ENCODE peak calls at places on chromosomes 2 and 18, in nine cellular contexts. W is CD8-positive, alpha-beta T cell; K is CD8-positive, alpha-beta memory T cell; D is ascending aorta; G is CD4-positive, alpha-beta memory T cell; T is psoas muscle; E is MM.1S; O is GM12878; I is fibroblast of lung. N is an unnamed sample. For H3K27me3, the result is how much of the 10 kb centered on the place peaks cover.

GRCh38 chr2:204344119-204344518 is 201.2 kb upstream of the PARD3B start:
- DNase-seq in G (no peak), K (no peak), D (no peak), T (no peak), O (no peak), I (no peak), W (no peak), E (no peak), N (no peak)

GRCh38 chr2:235690082-235690808 is 196.4 kb downstream of the AGAP1 start:
- DNase-seq in K (no peak), I (no peak), G (no peak), T (no peak), E (no peak), W (no peak), D (no peak), O (no peak), N (no peak)

GRCh38 chr2:112001942-112002341 is 53.1 kb upstream of the TMEM87B start:
- DNase-seq in I (peak), T (no peak), O (no peak), G (no peak), E (no peak), W (no peak), D (no peak), K (no peak), N (no peak)

GRCh38 chr2:98895901-98896300 is 40.1 kb downstream of the CRACDL start:
- DNase-seq in O (no peak), I (no peak), W (no peak), D (peak), T (no peak), G (no peak), E (no peak), K (no peak), N (no peak)

GRCh38 chr2:207255565-207255964 is 89.8 kb upstream of the KLF7 start:
- DNase-seq in E (no peak), I (peak), W (no peak), G (no peak), D (peak), T (no peak), K (no peak), O (no peak), N (no peak)

GRCh38 chr2:98504386-98505109 is 59.9 kb downstream of the INPP4A start:
- DNase-seq in W (no peak), D (peak), O (no peak), I (peak), T (no peak), G (no peak), K (no peak), E (peak), N (no peak)

GRCh38 chr2:200615247-200615646 is 29.4 kb downstream of the AOX1 start:
- DNase-seq in K (no peak), O (no peak), T (no peak), W (no peak), I (peak), G (no peak), D (no peak), E (no peak), N (no peak)

GRCh38 chr2:12765203-12765602 is 48.5 kb downstream of the TRIB2 start:
- DNase-seq in K (no peak), W (no peak), I (peak), T (no peak), E (no peak), D (no peak), O (no peak), G (no peak), N (no peak)

GRCh38 chr2:109188924-109189323 is 59.9 kb downstream of the SH3RF3 start:
- DNase-seq in T (no peak), E (no peak), W (no peak), I (no peak), K (no peak), D (no peak), O (no peak), G (no peak), N (no peak)

GRCh38 chr2:207768168-207768890 is 1.4 kb downstream of the FZD5 start:
- DNase-seq in G (peak), K (peak), D (peak), T (peak), O (no peak), W (peak), E (no peak), I (peak), N (peak)

GRCh38 chr2:105387225-105387624 is 11.6 kb downstream of the FHL2 start:
- DNase-seq in I (peak), E (no peak), W (no peak), K (no peak), T (no peak), G (no peak), D (no peak), O (no peak), N (no peak)

GRCh38 chr18:33673689-33674088 is 95.7 kb downstream of the ASXL3 start:
- DNase-seq in G (no peak), O (no peak), T (no peak), W (no peak), E (no peak), K (no peak), I (no peak), D (no peak), N (no peak)

GRCh38 chr18:37684590-37684989 is 119.0 kb upstream of the CELF4 start:
- DNase-seq in T (no peak), W (no peak), G (no peak), O (no peak), I (no peak), D (no peak), E (no peak), K (no peak), N (no peak)

GRCh38 chr2:38498039-38498438 is 104.7 kb downstream of the HNRNPLL start:
- DNase-seq in G (no peak), D (no peak), O (no peak), T (no peak), W (no peak), K (no peak), I (no peak), E (no peak), N (peak)

GRCh38 chr2:106120432-106120831 is 73.7 kb downstream of the UXS1 start:
- DNase-seq in W (no peak), D (no peak), K (no peak), O (no peak), T (no peak), I (no peak), E (no peak), G (no peak), N (no peak)

GRCh38 chr2:66582975-66583842 is 148.3 kb downstream of the MEIS1 start:
- DNase-seq in I (no peak), E (no peak), G (no peak), K (no peak), D (no peak), O (no peak), W (no peak), T (peak), N (no peak)

GRCh38 chr2:71528749-71529148 is 75.4 kb downstream of the DYSF start:
- DNase-seq in D (peak), I (no peak), E (no peak), O (no peak), W (no peak), G (no peak), K (no peak), T (no peak), N (no peak)

GRCh38 chr2:228039752-228040534 is 141.5 kb downstream of the SPHKAP start:
- DNase-seq in T (no peak), O (no peak), G (no peak), K (no peak), E (peak), W (no peak), D (no peak), I (no peak), N (no peak)

GRCh38 chr2:1010373-1011017 is 59.8 kb downstream of the SNTG2 start:
- DNase-seq in K (no peak), G (no peak), T (no peak), O (no peak), E (no peak), W (no peak), I (no peak), D (no peak), N (no peak)

GRCh38 chr2:39696838-39697237 is 31.1 kb downstream of the TMEM178A start:
- DNase-seq in G (no peak), I (peak), D (no peak), T (no peak), E (no peak), O (no peak), K (no peak), W (no peak), N (no peak)

DNA sequence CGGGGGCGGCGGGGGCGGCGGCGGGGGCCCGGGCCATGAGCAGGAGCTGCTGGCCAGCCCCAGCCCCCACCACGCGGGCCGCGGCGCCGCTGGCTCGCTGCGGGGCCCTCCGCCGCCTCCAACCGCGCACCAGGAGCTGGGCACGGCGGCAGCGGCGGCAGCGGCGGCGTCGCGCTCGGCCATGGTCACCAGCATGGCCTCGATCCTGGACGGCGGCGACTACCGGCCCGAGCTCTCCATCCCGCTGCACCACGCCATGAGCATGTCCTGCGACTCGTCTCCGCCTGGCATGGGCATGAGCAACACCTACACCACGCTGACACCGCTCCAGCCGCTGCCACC is 648 bp downstream of the ONECUT2 start:
- DNase-seq in T (no peak), O (no peak), D (no peak), G (no peak), I (no peak), W (no peak), K (no peak), E (no peak), N (peak)
- H3K27me3 ChIP-seq in T (half or more), O (under half), D (under half), G (half or more), I (half or more), W (under half), K (half or more), E (under half), N (under half)

GRCh38 chr18:12038661-12039417 is 54.8 kb upstream of the ANKRD62 start:
- DNase-seq in W (peak), D (peak), E (peak), G (peak), I (peak), K (peak), T (peak), O (no peak), N (peak)
- H3K27me3 ChIP-seq in W (under half), D (under half), E (under half), G (under half), I (under half), K (under half), T (under half), O (under half), N (under half)

DNA sequence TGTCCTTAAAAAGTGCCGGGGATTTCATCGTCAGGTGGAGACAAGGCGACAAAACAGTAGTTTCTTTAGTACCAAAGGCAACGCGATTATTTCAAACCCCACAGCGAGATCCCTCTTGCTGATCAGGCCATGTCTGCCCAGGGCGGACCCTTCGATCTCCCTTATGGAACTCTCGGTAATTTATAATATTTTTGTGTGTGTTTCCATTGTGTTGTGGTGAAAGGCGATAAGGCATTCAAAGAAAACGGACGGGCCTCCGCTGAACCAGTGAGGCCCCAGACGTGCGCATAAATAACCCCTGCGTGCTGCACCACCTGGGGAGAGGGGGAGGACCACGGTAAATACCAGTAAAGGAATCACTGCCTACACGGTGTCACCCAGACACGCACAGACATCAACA is 1.4 kb upstream of the GAD1 start:
- DNase-seq in T (no peak), G (no peak), D (no peak), O (no peak), E (no peak), W (no peak), I (no peak), K (no peak), N (no peak)
- H3K27me3 ChIP-seq in T (half or more), G (half or more), D (under half), O (under half), E (half or more), W (half or more), I (half or more), K (half or more), N (under half)

DNA sequence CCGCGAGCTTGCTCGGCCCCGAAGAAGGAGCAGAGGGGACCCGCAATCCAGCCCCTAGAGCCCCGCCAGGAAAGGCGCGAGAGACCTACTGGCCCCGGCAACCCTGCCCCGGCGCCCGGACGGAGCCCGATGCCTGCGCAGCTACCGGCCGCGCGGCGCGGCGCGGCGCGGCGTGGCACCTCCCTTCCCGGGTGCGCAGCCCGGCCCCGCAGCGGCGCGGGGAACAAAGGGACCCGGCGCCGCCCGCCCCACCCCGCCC is 327 bp downstream of the CDH2 start:
- DNase-seq in T (no peak), O (no peak), K (no peak), I (no peak), D (no peak), W (no peak), E (peak), G (no peak), N (no peak)
- H3K27me3 ChIP-seq in T (half or more), O (under half), K (under half), I (under half), D (under half), W (under half), E (under half), G (under half), N (under half)

DNA sequence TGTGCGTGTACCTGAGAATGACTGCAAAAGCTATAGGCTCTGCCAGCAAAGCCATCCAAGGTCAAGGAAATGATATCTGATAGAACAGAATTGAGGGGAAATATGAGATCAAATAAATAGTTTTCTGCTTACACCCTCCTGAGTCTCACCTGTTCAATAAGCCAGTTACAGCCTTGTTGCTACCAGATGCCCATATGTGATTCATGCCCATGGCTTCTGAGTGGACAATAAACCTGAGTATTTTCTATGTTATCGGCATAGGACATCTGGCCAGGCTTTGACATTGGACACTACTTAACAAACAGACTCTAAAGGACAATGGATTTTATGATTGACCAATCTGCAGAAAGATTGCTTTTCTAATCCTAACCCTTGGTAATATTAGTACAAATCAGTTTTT is 297.9 kb downstream of the LRATD1 start:
- DNase-seq in I (no peak), T (no peak), K (no peak), G (no peak), D (no peak), O (no peak), W (no peak), E (no peak), N (no peak)
- H3K27me3 ChIP-seq in I (under half), T (under half), K (under half), G (under half), D (under half), O (under half), W (under half), E (under half), N (under half)

DNA sequence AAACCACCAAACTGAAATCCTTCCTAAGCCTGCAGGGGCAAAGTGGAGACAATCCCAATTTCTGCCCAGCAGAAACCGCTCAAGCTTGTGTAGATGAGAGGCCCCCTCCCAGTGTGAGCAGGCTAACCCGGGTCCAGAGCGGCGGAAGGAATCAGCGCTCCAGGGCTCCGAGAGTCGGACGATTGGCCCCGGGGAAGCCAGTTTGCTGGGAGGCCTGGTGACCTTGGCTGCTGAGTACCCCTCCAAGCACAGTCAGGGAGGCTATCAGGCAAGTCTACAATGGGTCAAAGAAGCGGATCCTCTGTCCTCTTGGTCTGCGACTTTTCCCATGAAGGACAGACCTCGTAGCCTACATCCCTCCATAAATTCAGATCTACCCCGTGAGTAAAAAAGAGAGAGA is 16.8 kb upstream of the EN1 start:
- DNase-seq in D (peak), O (no peak), G (no peak), I (no peak), T (no peak), K (no peak), W (no peak), E (no peak), N (no peak)
- H3K27me3 ChIP-seq in D (under half), O (under half), G (under half), I (under half), T (under half), K (under half), W (under half), E (under half), N (half or more)

GRCh38 chr2:222296911-222297599 is 1.7 kb downstream of the PAX3 start:
- DNase-seq in D (no peak), W (no peak), K (no peak), O (no peak), T (no peak), G (no peak), E (no peak), I (peak), N (no peak)

GRCh38 chr2:222297600-222297935 is 1.2 kb downstream of the PAX3 start:
- DNase-seq in I (no peak), T (no peak), K (no peak), W (no peak), D (no peak), E (no peak), G (no peak), O (no peak), N (no peak)

GRCh38 chr2:222295368-222296041 is 3.3 kb downstream of the PAX3 start:
- DNase-seq in O (no peak), I (peak), G (no peak), W (no peak), D (no peak), K (no peak), E (peak), T (no peak), N (no peak)

GRCh38 chr2:222294996-222295367 is 3.8 kb downstream of the PAX3 start:
- DNase-seq in O (no peak), G (no peak), W (no peak), D (no peak), T (no peak), I (no peak), K (no peak), E (no peak), N (no peak)

DNA sequence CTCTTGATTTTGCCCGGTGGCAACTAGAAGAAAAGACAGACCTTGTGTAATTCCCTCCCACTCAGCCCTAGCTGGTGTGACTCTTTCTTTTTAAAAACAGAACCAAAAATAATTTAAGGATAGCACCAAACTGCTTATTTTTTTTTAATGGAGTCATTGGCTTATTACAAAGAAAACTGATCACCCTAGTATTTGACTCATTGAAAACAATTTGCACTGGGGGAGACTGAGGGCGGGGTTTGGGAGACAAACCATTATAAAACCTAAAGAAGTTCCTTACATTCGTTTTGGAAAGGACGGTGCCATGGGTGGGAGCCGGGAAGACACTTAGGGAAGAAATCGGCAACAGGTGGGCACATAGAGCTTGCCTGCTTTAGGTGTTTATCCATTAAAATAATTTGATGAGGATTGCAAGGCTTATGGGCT is 2.5 kb downstream of the PAX3 start:
- DNase-seq in T (no peak), K (no peak), I (peak), E (no peak), D (no peak), G (no peak), O (no peak), W (no peak), N (no peak)
- H3K27me3 ChIP-seq in T (half or more), K (half or more), I (half or more), E (under half), D (under half), G (half or more), O (under half), W (under half), N (under half)

DNA sequence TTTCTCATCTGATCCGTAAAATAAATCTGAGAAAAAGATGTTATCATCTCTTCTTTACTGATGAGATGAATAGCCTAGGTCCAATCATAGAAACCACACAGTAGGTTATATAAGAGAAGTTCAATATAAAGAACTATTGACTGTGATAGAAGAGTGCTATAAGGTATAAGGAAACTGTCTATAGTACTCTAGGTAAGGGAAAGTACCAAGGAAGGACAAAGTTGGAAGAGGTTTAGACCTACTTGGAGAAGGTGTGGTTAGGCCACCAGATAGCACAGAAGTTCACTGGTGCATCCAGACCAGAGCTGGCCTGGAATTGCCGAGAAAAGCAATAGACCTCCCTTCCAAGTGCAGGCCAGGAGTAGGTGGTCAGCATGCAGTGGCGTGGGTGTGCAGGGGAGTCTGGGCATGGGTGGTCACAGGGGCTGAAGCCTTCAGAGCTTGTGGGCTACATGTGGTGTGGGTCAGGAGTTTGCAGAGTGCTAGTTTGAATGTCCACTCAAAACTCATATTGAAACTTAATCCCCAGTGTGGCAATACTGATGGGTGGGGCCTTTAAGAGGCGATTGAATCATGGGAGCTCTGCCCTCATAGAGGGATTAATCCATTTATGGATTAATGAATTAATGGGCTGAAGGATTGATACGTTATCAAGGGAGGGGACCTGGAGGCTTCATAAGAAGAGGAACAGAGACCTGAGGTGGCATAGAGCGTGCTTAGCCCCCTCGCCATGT is 86.3 kb downstream of the ALPK2 start:
- DNase-seq in D (no peak), G (no peak), I (no peak), K (no peak), W (no peak), O (no peak), T (no peak), E (no peak), N (no peak)
- H3K27me3 ChIP-seq in D (under half), G (under half), I (under half), K (under half), W (under half), O (under half), T (under half), E (under half), N (under half)

GRCh38 chr2:231928481-231928880 is 2.3 kb upstream of the NPPC start:
- DNase-seq in D (peak), O (no peak), I (no peak), E (no peak), T (no peak), K (no peak), W (no peak), G (no peak), N (peak)
- H3K27me3 ChIP-seq in D (under half), O (under half), I (half or more), E (under half), T (half or more), K (under half), W (under half), G (under half), N (under half)